ENCODE peak calls at places on chromosome 22, in four cellular contexts. O, A, C and B are unnamed samples.

GRCh38 chr22:39999144-39999757 is 4.5 kb downstream of the FAM83F start:
- DNase-seq in A (no peak), C (no peak), O (no peak), B (peak)

GRCh38 chr22:50507421-50507990 is at the start of gene LMF2:
- DNase-seq in C (peak), O (no peak), A (peak), B (peak)

GRCh38 chr22:26213826-26214225 is 44.6 kb downstream of the SEZ6L start:
- DNase-seq in C (no peak), O (no peak), A (no peak), B (no peak)

GRCh38 chr22:44765571-44766285 is 13.4 kb downstream of the ARHGAP8 start:
- DNase-seq in O (no peak), A (no peak), C (no peak), B (no peak)

GRCh38 chr22:44661070-44661469 is 40.9 kb upstream of the PRR5 start:
- DNase-seq in A (peak), O (no peak), C (no peak), B (no peak)

GRCh38 chr22:48490513-48491411 is 1336.9 kb downstream of the BRD1 start:
- DNase-seq in O (no peak), C (no peak), A (no peak), B (no peak)

GRCh38 chr22:39174498-39175120 is 22.1 kb upstream of the CBX7 start:
- DNase-seq in A (peak), C (peak), O (peak), B (peak)

GRCh38 chr22:17412232-17412631 is 43.0 kb downstream of the CECR2 start:
- DNase-seq in C (no peak), O (no peak), A (peak), B (no peak)

GRCh38 chr22:41360126-41360525 is 21.6 kb upstream of the TEF start:
- DNase-seq in O (no peak), A (peak), C (no peak), B (peak)

GRCh38 chr22:21020802-21021429 is 6.0 kb downstream of the P2RX6 start:
- DNase-seq in C (no peak), A (peak), O (no peak), B (no peak)

GRCh38 chr22:38981005-38981658 is 1.0 kb upstream of the APOBEC3B start:
- DNase-seq in C (peak), O (peak), A (peak), B (peak)

GRCh38 chr22:23079814-23080521 is 9.6 kb downstream of the GNAZ start:
- DNase-seq in A (no peak), C (no peak), O (no peak), B (no peak)

GRCh38 chr22:25027052-25027525 is 74.6 kb downstream of the KIAA1671 start:
- DNase-seq in C (no peak), O (no peak), A (no peak), B (peak)

GRCh38 chr22:35620624-35621245 is 3.6 kb upstream of the MB start:
- DNase-seq in C (no peak), O (no peak), A (peak), B (no peak)

GRCh38 chr22:50141891-50142363 is 28.6 kb upstream of the PANX2 start:
- DNase-seq in C (no peak), A (peak), O (no peak), B (peak)

GRCh38 chr22:23376256-23376655 is 195.9 kb downstream of the BCR start:
- DNase-seq in C (no peak), O (peak), A (peak), B (peak)

GRCh38 chr22:20973634-20974286 is 6.7 kb downstream of the AIFM3 start:
- DNase-seq in C (no peak), O (no peak), A (no peak), B (no peak)

GRCh38 chr22:49770454-49771265 is 57.0 kb downstream of the BRD1 start:
- DNase-seq in C (no peak), A (no peak), O (no peak), B (no peak)

GRCh38 chr22:35116817-35117216 is 50.9 kb downstream of the ISX start:
- DNase-seq in A (no peak), C (no peak), O (no peak), B (peak)

GRCh38 chr22:23862103-23862502 is 4.4 kb downstream of the SLC2A11 start:
- DNase-seq in A (peak), C (no peak), O (peak), B (peak)

GRCh38 chr22:48840112-48840949 is 987.3 kb downstream of the BRD1 start:
- DNase-seq in C (no peak), A (no peak), O (no peak), B (no peak)

GRCh38 chr22:35274154-35274871 is 17.0 kb downstream of the HMGXB4 start:
- DNase-seq in A (no peak), O (no peak), C (no peak), B (no peak)

GRCh38 chr22:29002603-29003002 is 59.0 kb downstream of the C22orf31 start:
- DNase-seq in O (no peak), C (no peak), A (no peak), B (no peak)

GRCh38 chr22:25797891-25798290 is 55.9 kb downstream of the MYO18B start:
- DNase-seq in A (no peak), C (no peak), O (no peak), B (no peak)

GRCh38 chr22:49372530-49373288 is 455.0 kb downstream of the BRD1 start:
- DNase-seq in A (no peak), O (peak), C (no peak), B (no peak)

GRCh38 chr22:35276019-35276418 is 18.7 kb downstream of the HMGXB4 start:
- DNase-seq in O (no peak), C (no peak), A (no peak), B (no peak)

GRCh38 chr22:40855104-40855959 is 1.1 kb downstream of the ST13 start:
- DNase-seq in A (no peak), O (no peak), C (no peak), B (no peak)

GRCh38 chr22:24433868-24434471 is 6.6 kb downstream of the ADORA2A start:
- DNase-seq in C (no peak), O (no peak), A (no peak), B (no peak)

GRCh38 chr22:17871726-17872458 is 97.6 kb upstream of the BID start:
- DNase-seq in O (no peak), A (no peak), C (no peak), B (no peak)

DNA sequence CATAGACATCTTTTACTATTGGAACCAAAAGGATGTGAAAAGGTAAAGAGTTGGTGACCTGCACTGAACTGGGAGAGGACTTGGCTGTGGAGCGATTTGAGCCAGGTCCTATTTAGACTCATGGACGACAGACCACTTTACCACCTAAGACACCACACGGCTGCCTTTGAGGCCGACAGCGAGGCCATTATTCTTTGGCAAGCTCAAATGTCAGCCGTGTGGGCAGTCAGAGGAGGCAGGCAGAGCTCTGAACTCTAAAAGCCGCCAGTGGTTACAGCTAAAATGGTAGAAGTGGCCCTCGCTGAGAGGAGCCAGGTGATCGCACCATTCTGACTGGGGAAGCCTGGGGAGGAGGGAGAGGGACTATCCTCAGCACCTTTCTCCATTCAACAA is 50.5 kb downstream of the SCUBE1 start:
- DNase-seq in C (no peak), O (no peak), A (no peak), B (no peak)
- H3K4me3 ChIP-seq in C (no peak), O (no peak), A (no peak), B (no peak)

DNA sequence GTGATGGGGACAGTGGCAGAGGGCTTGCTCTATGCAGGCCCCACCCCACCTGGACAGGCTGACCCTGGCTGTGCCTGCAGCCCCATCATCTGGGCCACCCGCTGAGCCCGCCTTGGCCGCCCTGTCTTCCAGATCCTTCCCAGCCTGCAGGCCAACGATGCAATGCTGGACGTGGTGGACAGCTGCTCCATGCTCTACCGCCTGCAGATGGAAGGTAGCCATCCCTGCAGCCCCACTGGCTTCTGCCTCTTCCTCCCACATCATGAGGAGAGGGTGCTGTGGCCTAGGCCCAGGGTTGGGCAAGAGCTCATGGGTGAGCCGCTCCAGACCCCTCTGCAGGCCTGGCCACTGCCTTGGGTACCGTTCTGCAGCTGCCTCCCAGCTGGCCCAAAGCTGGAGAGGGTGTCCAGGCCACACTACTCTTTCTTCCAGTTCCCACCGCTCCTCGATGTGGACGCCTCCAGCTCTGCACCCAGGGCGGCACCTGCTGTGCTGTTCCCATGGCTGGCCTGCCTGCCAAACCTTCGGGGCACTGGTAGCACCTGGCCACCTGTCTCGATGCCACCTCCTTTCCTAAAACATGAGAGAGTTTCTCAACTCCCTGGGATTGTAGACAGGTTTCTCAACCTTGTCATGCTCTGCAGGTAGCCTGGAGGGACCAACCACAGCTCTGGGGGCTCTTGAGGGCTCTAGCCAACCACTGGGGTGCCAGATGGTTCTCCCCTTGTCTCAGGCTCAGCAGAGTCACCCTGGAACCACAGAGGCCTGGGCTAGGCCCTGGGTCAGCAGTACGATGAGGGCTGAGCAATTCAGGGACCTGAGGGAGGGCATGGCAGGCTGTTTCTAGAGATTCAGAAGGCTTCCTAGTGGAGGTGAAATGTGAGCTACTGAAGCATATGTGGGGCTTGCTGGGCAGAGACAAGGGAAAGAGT is 9.5 kb upstream of the GTSE1 start:
- DNase-seq in C (no peak), A (no peak), O (no peak), B (no peak)
- H3K4me3 ChIP-seq in C (no peak), A (no peak), O (no peak), B (no peak)

GRCh38 chr22:27224485-27225364 is 567.3 kb downstream of the MIAT start:
- DNase-seq in C (no peak), A (no peak), O (no peak), B (no peak)
- H3K4me3 ChIP-seq in C (no peak), A (no peak), O (no peak), B (no peak)

DNA sequence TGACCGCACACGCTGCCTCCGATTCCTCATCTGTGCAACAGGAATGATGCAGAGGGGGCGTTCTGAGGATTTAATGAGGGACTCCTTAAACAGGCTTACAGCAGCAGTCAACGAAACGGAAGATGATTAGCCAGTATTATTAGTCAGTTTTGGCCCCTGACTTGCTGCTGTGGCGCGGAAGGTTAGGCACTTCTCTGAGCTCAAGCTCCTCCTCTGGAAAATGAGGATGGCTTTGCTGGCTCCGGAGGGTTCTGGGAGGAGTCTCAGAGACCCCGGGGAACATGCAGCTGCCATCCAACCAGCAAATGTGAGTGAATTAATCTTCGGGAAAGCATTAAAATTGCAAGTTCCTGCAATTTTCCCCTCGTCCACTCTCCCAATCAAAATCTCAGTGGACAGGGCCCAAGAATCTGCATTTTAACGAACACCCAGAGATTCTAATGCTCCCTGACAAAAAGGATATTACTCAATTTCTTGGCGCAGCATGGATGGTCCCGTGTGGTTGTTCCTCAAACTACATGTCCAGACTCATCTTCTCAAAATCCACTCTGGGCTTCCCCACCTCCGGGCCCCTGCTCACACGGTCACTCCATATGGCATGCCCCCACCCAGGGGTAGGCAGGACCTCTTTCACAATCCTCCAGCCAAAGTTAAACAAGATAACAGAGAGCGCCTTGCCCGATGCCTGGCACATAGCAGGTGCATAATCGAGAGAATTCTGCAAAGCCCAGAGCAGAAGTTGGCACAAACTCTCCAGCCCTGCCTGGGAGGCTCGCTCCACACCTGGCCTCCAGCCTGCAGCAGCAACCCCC is 6.4 kb downstream of the ELFN2 start:
- DNase-seq in A (peak), C (no peak), O (no peak), B (no peak)
- H3K4me3 ChIP-seq in A (peak), C (peak), O (peak), B (peak)

GRCh38 chr22:30078320-30079311 is 1.6 kb upstream of the HORMAD2 start:
- DNase-seq in A (peak), C (no peak), O (no peak), B (no peak)
- H3K4me3 ChIP-seq in A (no peak), C (no peak), O (no peak), B (no peak)

DNA sequence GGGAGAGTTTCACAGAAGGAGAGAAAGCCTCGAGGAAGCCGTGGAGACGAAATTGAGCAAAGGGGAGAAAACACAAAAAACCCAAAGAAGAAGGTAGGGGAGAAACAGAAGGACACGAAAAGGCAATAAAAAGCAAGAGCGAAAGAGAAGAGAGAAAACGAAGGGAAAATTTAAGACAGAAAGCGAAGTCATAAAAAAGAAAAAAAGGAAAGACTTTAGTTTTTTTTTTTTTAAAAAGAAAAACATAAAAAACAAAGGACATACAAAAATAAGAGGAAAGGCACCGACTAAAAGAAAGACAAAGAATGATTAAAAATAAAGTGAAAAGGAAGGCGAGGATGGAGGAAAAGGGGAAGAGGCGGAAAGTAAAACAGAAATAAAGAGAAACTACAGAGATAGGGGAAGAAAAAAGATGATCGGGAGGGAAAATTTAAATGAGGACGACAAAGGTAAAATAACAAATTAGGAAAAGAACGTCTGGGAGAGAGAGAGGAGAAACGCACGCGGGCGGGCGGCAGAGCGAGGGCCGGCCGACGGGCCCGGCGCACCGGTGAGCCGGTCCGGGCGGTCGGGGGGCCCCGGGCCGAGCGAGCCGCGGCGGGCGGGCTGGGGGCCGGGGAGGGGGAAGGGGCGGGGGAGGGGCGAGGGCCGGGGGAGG is 455 bp upstream of the TBX1 start:
- DNase-seq in O (no peak), A (peak), C (no peak), B (no peak)
- H3K4me3 ChIP-seq in O (no peak), A (peak), C (no peak), B (no peak)

GRCh38 chr22:37633693-37634504 is 5.6 kb upstream of the SH3BP1 start:
- DNase-seq in A (peak), C (no peak), O (no peak), B (no peak)
- H3K4me3 ChIP-seq in A (peak), C (peak), O (no peak), B (no peak)

GRCh38 chr22:42721045-42721434 is 370 bp upstream of the A4GALT start:
- DNase-seq in O (no peak), C (no peak), A (peak), B (no peak)

GRCh38 chr22:42719656-42720262 is 911 bp downstream of the A4GALT start:
- DNase-seq in A (peak), C (no peak), O (no peak), B (no peak)

GRCh38 chr22:42720263-42721044 is at the start of gene A4GALT:
- DNase-seq in O (no peak), C (no peak), A (peak), B (peak)

GRCh38 chr22:42717197-42717967 is 3.3 kb downstream of the A4GALT start:
- DNase-seq in O (no peak), C (no peak), A (peak), B (peak)

GRCh38 chr22:42719133-42719532 is 1.5 kb downstream of the A4GALT start:
- DNase-seq in C (no peak), A (peak), O (no peak), B (peak)
- H3K4me3 ChIP-seq in C (no peak), A (peak), O (peak), B (no peak)